ENCODE peak calls at places on chromosome 2, in five cellular contexts. P, X, I, M and O are unnamed samples.
A peak's percentile ranks its signal among the peaks of the same experiment; 100 is the strongest.

GRCh38 chr2:15939854-15940660 is at the start of gene MYCN:
- DNase-seq in P (no peak), X (peak; percentile 48), I (peak; percentile 80), M (peak; percentile 62), O (peak; percentile 81)

GRCh38 chr2:109351164-109351756 is 222.3 kb downstream of the SH3RF3 start:
- DNase-seq in P (peak; percentile 54), X (peak; percentile 97), I (no peak), M (peak; percentile 52), O (no peak)

GRCh38 chr2:72138921-72139381 is 8.7 kb downstream of the CYP26B1 start:
- DNase-seq in P (no peak), X (no peak), I (no peak), M (no peak), O (no peak)

GRCh38 chr2:20156051-20156730 is 68.7 kb downstream of the SDC1 start:
- DNase-seq in P (no peak), X (no peak), I (no peak), M (no peak), O (no peak)

GRCh38 chr2:85843543-85843942 is 45.2 kb downstream of the ST3GAL5 start:
- DNase-seq in P (no peak), X (peak; percentile 28), I (peak; percentile 56), M (no peak), O (peak; percentile 27)

GRCh38 chr2:13141315-13141714 is 424.6 kb downstream of the TRIB2 start:
- DNase-seq in P (no peak), X (no peak), I (no peak), M (no peak), O (no peak)

GRCh38 chr2:7992612-7993596 is 689.0 kb upstream of the ID2 start:
- DNase-seq in P (no peak), X (peak; percentile 18), I (no peak), M (no peak), O (peak; percentile 11)

GRCh38 chr2:156340818-156341481 is 8.4 kb upstream of the NR4A2 start:
- DNase-seq in P (no peak), X (no peak), I (no peak), M (no peak), O (peak; percentile 18)

GRCh38 chr2:96625571-96626552 is 12.2 kb downstream of the KANSL3 start:
- DNase-seq in P (no peak), X (no peak), I (no peak), M (no peak), O (no peak)

GRCh38 chr2:227853204-227853629 is 18.2 kb upstream of the DAW1 start:
- DNase-seq in P (peak; percentile 77), X (peak; percentile 83), I (no peak), M (peak; percentile 19), O (no peak)

GRCh38 chr2:187478719-187479118 is 30.7 kb upstream of the CALCRL start:
- DNase-seq in P (no peak), X (no peak), I (no peak), M (no peak), O (no peak)

GRCh38 chr2:241352227-241352626 is 3.9 kb upstream of the FARP2 start:
- DNase-seq in P (no peak), X (no peak), I (no peak), M (no peak), O (no peak)

GRCh38 chr2:166897666-166898065 is 9.4 kb downstream of the XIRP2 start:
- DNase-seq in P (no peak), X (no peak), I (no peak), M (no peak), O (no peak)

GRCh38 chr2:25497229-25497861 is 155.6 kb upstream of the DNMT3A start:
- DNase-seq in P (no peak), X (no peak), I (no peak), M (no peak), O (no peak)

GRCh38 chr2:241559489-241560180 is 1.1 kb downstream of the BOK start:
- DNase-seq in P (no peak), X (peak; percentile 82), I (peak; percentile 41), M (peak; percentile 33), O (peak; percentile 66)

GRCh38 chr2:794554-795244 is 117.5 kb upstream of the TMEM18 start:
- DNase-seq in P (no peak), X (no peak), I (no peak), M (no peak), O (no peak)

DNA sequence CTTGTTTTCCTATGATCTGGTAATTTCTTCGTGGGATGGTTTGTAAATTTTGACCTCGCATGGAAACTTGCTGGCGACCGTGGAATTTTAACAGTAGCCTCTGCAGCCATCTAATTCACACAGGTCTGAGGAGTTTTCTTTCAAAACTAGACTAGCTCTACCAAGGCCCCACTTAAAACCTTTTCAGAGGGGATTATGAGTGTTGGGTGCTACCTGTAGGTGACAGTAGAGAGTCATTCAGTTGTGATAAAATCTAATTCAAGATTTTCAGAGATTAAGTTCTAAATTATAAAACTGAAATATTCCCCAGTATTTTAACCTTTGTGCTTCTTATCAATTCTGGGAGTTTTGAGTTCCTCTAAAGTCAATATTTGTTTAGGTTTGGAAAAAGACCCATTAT is 31.0 kb downstream of the THSD7B start:
- DNase-seq in P (no peak), X (no peak), I (no peak), M (no peak), O (no peak)
- TF ChIP-seq CTCF in P (no peak), X (no peak), I (no peak), M (no peak), O (no peak)

DNA sequence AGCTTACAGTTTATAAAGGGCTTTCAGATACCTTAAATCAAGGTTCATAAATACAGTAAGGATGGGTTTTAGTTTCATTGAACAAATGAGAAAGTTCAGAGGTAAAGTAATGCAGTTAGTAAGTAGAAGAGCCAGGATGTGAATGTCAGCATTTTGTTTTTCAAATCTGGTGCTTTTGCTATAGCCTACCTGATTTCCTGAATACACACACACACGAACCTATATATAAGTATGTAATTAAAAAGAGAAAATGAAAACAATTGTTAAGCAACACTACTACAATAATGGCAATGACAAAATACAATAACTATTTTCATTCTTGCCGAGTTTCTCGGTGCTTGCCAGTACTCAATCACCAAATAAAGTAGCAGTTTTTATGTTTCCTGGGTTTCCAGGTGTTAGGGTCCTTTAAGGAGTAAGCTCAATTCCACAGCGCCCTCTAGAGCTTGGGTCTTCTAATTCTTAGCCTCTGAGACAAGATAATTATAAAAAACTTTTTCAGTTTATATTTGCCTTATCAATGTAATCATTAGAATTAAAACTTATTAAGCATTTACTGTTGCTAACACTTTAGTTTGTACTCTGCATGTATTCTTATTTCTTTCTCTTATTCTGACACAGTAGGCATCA is 512.9 kb upstream of the ACVR2A start:
- DNase-seq in P (no peak), X (peak; percentile 46), I (peak; percentile 42), M (peak; percentile 31), O (peak; percentile 53)
- TF ChIP-seq CTCF in P (no peak), X (no peak), I (peak; percentile 29), M (no peak), O (peak; percentile 34)

GRCh38 chr2:118186110-118186857 is 98.0 kb downstream of the INSIG2 start:
- DNase-seq in P (peak; percentile 70), X (peak; percentile 90), I (peak; percentile 85), M (peak; percentile 86), O (peak; percentile 90)
- TF ChIP-seq CTCF in P (no peak), X (no peak), I (no peak), M (peak; percentile 37), O (no peak)

DNA sequence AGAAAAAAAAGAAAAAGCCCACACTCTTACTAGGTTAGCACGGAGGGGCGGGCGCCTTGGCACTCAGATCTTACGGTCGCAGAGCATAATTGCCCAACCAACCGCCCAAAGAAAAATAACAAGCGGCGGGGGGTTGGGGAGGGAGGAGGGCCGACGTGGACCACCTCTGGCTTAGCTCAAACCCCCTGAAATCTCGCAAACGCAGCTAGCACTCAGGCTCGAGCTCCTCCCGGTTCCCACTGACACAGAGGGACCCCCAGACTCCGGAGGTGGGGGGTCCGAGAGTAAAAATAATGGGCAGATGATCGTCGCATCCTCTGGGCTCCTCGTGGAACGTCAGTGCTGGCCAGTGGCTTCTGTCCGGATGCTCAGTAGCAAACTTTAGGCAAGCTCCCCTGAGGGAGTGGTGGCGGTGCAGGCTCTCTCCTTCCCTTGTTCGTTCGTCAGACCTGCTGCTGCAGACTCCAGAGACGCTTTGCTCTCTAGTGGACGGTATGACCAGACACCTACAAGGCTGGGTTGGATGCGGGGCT is 12.0 kb downstream of the CATIP start:
- DNase-seq in P (no peak), X (peak; percentile 43), I (no peak), M (no peak), O (no peak)
- TF ChIP-seq CTCF in P (peak; percentile 7), X (no peak), I (no peak), M (no peak), O (no peak)

GRCh38 chr2:138922973-138923563 is 142.9 kb upstream of the NXPH2 start:
- DNase-seq in P (no peak), X (peak; percentile 19), I (no peak), M (no peak), O (no peak)
- TF ChIP-seq CTCF in P (no peak), X (peak; percentile 4), I (no peak), M (peak; percentile 21), O (peak; percentile 25)

GRCh38 chr2:230985519-230986231 is 10.2 kb upstream of the SPATA3 start:
- DNase-seq in P (no peak), X (no peak), I (no peak), M (no peak), O (no peak)
- TF ChIP-seq CTCF in P (no peak), X (no peak), I (no peak), M (no peak), O (no peak)

DNA sequence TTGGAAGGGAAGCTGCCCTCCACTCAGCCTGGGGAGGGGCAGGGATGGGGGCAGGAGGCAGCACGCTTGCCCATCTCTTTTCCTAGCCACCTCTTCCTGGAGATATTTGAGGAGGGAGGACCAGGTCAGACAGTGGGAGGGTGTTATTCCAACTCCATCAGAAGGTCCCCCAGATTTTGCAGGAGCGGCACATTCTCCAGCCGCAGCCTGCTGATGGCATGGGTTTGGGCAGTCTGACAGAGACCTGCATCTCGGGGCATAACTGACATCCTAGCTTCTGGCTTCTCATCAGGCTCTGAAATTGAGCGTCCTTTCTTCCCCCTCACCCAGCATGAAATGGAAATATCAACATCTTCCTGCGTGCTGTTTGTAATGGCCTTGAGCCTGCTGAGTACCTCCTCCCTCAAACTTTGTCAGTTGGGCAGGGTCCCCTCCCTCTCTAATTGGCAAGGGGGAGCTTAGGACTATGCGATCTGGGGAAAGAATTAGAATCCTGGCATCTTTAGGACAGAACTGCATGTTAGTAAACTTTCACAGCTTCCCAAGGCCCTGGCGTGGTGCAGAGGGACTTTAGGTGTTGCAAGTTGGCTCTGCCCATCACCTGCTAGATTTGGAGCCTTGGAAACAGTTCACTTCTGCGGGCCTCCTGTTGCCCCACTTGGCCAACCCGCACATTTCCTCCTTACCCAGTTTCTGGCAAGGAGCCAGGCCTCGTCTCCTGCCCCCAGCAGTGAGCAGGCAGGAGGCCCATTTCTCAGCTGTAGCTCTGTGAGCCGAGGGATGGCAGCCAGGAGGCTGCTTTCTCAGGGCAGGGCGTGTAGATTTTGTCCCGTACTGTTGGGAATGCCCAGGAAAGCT is 2.2 kb downstream of the ITM2C start:
- DNase-seq in P (no peak), X (peak; percentile 71), I (peak; percentile 85), M (peak; percentile 54), O (peak; percentile 24)
- TF ChIP-seq CTCF in P (no peak), X (no peak), I (no peak), M (peak; percentile 10), O (no peak)